ENCODE peak calls at places on chromosome 4, in four cellular contexts. F, O, U and D are unnamed samples.

GRCh38 chr4:2261110-2261852 is 628 bp downstream of the MXD4 start:
- DNase-seq in O (peak; percentile 49), U (no peak), F (peak; percentile 24), D (peak; percentile 61)

GRCh38 chr4:176805155-176805554 is 12.4 kb upstream of the VEGFC start:
- DNase-seq in U (no peak), O (no peak), F (no peak), D (no peak)

GRCh38 chr4:119100640-119101039 is 35.0 kb upstream of the MYOZ2 start:
- DNase-seq in O (no peak), F (no peak), U (no peak), D (no peak)

GRCh38 chr4:125741825-125742452 is 427.2 kb downstream of the FAT4 start:
- DNase-seq in F (peak; percentile 24), O (no peak), U (no peak), D (no peak)

GRCh38 chr4:3111461-3111860 is 37.0 kb downstream of the HTT start:
- DNase-seq in O (no peak), F (peak; percentile 78), U (no peak), D (no peak)

GRCh38 chr4:89752932-89753598 is 83.9 kb downstream of the SNCA start:
- DNase-seq in U (peak; percentile 91), F (peak; percentile 16), O (peak; percentile 80), D (no peak)

GRCh38 chr4:102477657-102478056 is 23.5 kb upstream of the NFKB1 start:
- DNase-seq in O (no peak), U (no peak), F (no peak), D (no peak)

GRCh38 chr4:25306658-25307057 is 5.9 kb upstream of the ZCCHC4 start:
- DNase-seq in O (no peak), F (no peak), U (no peak), D (no peak)

GRCh38 chr4:2800691-2801596 is 8.1 kb downstream of the SH3BP2 start:
- DNase-seq in U (no peak), O (peak; percentile 77), F (no peak), D (no peak)

GRCh38 chr4:48331577-48332340 is 9.6 kb upstream of the SLAIN2 start:
- DNase-seq in U (no peak), O (no peak), F (peak; percentile 20), D (no peak)

GRCh38 chr4:75655562-75655961 is 17.6 kb downstream of the G3BP2 start:
- DNase-seq in U (no peak), F (no peak), O (no peak), D (no peak)

GRCh38 chr4:168811793-168812651 is 198.0 kb downstream of the CBR4 start:
- DNase-seq in U (peak; percentile 62), F (no peak), O (no peak), D (no peak)

GRCh38 chr4:80321776-80322175 is 13.8 kb upstream of the CFAP299 start:
- DNase-seq in F (no peak), U (no peak), O (no peak), D (no peak)

GRCh38 chr4:155629831-155630425 is 36.7 kb upstream of the GUCY1A1 start:
- DNase-seq in U (no peak), F (no peak), O (no peak), D (no peak)

GRCh38 chr4:169238445-169238844 is 32.3 kb downstream of the SH3RF1 start:
- DNase-seq in F (no peak), O (no peak), U (no peak), D (no peak)

GRCh38 chr4:80006935-80007744 is 65.9 kb downstream of the ANTXR2 start:
- DNase-seq in F (no peak), O (no peak), U (no peak), D (no peak)

GRCh38 chr4:31360786-31361185 is 640.6 kb downstream of the PCDH7 start:
- DNase-seq in O (no peak), U (no peak), F (no peak), D (no peak)

GRCh38 chr4:116953947-116954346 is 131.4 kb downstream of the TRAM1L1 start:
- DNase-seq in O (no peak), U (no peak), F (no peak), D (no peak)

GRCh38 chr4:11710484-11710883 is 281.8 kb upstream of the HS3ST1 start:
- DNase-seq in O (no peak), F (no peak), U (no peak), D (no peak)

GRCh38 chr4:10005632-10006031 is 15.7 kb downstream of the SLC2A9 start:
- DNase-seq in F (no peak), U (no peak), O (no peak), D (no peak)

GRCh38 chr4:10456270-10457254 is 664 bp downstream of the ZNF518B start:
- DNase-seq in U (no peak), F (peak; percentile 41), O (peak; percentile 52), D (peak; percentile 55)

GRCh38 chr4:67167849-67168248 is 377.5 kb downstream of the CENPC start:
- DNase-seq in O (no peak), U (no peak), F (no peak), D (no peak)

GRCh38 chr4:26178874-26179273 is 141.9 kb upstream of the RBPJ start:
- DNase-seq in F (no peak), U (no peak), O (no peak), D (no peak)

GRCh38 chr4:37958932-37959331 is 1.3 kb upstream of the PTTG2 start:
- DNase-seq in O (no peak), F (no peak), U (no peak), D (no peak)

GRCh38 chr4:38306482-38307071 is 346.4 kb downstream of the PTTG2 start:
- DNase-seq in F (no peak), O (no peak), U (no peak), D (no peak)

GRCh38 chr4:66923081-66923865 is 622.0 kb downstream of the CENPC start:
- DNase-seq in U (no peak), O (no peak), F (no peak), D (no peak)

DNA sequence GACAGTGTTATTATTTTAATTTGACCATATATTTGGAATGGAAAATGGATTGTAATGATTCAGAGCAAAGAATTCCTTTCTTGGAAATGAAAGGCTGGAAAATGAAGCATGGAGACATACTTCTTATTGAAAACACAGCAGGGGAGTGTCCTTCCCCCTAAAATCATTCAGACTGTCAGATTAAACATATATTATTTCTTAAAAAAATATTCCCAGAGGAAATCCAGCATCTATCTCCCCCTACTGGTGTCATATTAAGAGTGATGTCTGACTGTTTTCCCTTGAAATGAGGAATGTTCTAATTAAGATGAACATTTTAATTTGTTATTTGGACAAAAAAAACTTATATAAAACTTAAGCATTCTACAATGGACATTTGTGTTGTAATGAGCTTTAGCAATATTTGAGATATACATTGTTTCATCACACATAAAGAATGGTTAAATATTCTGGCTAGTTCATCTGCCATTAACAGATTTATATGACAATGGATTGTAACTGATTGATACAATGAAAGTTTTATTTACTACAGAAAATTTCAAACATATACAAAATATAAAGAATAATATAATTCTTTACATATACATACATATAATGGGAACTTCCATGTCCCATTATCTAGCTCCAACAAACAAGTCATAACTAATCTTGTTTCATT is 264.6 kb downstream of the SPRY1 start:
- DNase-seq in U (no peak), O (no peak), F (peak; percentile 37), D (no peak)
- TF ChIP-seq CTCF in U (peak; percentile 41), O (peak; percentile 52), F (peak; percentile 68), D (peak; percentile 65)

DNA sequence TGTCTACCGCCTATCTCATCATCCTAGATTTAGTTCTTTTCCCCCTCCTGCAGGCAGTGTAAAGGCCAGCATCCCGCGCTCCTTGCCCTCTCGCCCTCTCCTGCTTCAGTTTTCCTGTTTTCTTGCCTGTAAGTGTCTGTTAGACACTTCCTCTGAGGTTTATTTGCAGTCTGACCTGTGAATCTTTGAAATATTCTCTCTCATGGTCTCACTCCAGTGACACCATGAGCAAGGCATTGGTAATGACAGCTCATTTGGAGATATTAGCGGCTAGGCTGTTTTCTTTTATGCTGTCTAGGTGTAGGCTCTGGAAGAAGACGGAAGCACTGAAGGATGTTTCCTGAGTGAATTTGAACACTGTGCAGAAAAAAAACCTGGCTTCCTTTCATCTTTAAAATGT is 179.6 kb downstream of the KDR start:
- DNase-seq in U (no peak), F (no peak), O (no peak), D (no peak)
- TF ChIP-seq CTCF in U (no peak), F (no peak), O (no peak), D (peak; percentile 47)

GRCh38 chr4:137124278-137124932 is 407.9 kb downstream of the PCDH18 start:
- DNase-seq in U (peak; percentile 74), F (peak; percentile 15), O (no peak), D (no peak)
- TF ChIP-seq CTCF in U (peak; percentile 63), F (peak; percentile 69), O (peak; percentile 66), D (no peak)

DNA sequence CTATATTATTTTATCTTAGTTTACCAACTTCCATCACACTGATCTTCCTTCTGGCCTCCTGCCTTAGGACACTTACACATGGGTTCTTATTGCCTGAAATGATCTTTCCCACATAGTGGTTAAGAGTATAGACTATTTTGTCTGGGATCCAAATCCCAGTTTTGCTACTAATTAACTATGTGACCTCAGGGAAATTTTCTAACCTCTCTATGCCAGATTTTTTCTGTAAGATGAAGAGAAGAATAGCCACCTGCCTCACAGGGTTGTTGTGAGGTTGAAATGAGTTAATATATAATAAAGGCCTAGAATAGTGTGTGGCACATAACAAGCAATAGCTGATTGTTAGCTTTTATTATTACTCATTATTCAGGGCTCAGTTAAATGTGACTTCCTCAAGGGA is 18.4 kb downstream of the TBCK start:
- DNase-seq in O (no peak), F (no peak), U (no peak), D (no peak)
- TF ChIP-seq CTCF in O (no peak), F (no peak), U (no peak), D (no peak)

DNA sequence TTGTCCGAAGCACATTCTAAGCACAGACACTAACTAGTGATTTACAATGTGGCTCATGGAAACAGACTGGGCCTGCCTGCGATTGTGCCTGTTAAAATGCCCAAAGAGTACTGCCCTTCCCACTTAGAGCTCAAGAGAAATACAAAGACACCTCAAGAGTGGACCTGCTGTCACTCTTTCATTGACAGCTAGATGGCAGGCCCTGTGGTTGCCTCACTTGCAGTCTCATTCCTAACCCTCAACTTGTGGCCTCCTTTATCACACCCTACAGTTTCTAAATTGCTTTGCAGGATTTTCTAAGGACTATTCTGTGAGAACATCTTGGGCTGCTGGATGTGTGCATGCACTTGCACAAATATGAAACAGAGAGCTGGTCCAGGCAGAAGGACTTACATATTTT is 331.0 kb upstream of the EMCN start:
- DNase-seq in O (no peak), U (no peak), F (no peak), D (no peak)
- TF ChIP-seq CTCF in O (no peak), U (no peak), F (no peak), D (no peak)

DNA sequence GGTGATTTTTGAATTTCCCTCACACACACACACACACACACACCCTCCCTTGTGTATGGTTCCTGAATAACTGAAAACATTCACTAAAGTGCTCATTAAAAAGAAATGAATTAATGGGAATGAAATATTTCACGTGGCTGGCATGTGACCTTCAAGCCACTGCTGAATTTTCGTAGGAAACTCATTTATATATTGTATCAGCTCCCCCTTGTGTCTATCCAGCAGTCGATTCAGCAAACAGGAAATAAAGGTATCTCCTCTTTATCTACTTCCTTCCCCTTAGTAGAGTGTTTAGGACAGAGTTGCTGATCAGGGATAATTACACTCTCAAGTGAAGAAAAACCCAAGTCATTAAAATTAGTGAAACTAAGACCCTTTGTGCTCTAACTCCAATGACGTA is 912.6 kb upstream of the LCORL start:
- DNase-seq in O (no peak), F (no peak), U (no peak), D (no peak)
- TF ChIP-seq CTCF in O (peak; percentile 45), F (no peak), U (no peak), D (no peak)

GRCh38 chr4:44985938-44986337 is 259.6 kb upstream of the GNPDA2 start:
- DNase-seq in O (no peak), F (no peak), U (no peak), D (no peak)
- TF ChIP-seq CTCF in O (no peak), F (no peak), U (no peak), D (no peak)